ENCODE peak calls at places on chromosome X, in seven cellular contexts. C is ACHN; P is stimulated activated CD4-positive, alpha-beta T cell treated with anti-CD3 and anti-CD28 coated beads, Interleukin-12 subunit alpha, Interleukin-12 subunit beta, amount 100 ng/mL, for 24 hours; D is naive thymus-derived CD4-positive, alpha-beta T cell; B is HFF-Myc; M is EL; K is epithelial cell of esophagus. H is an unnamed sample.

GRCh38 chrX:41334866-41335589 is 1.1 kb downstream of the DDX3X start:
- DNase-seq in C (peak; percentile 31), P (peak; percentile 33), D (no peak), B (no peak), M (peak; percentile 42), K (peak; percentile 32), H (no peak)

GRCh38 chrX:94455782-94456181 is 781.8 kb downstream of the FAM133A start:
- DNase-seq in C (no peak), P (no peak), D (no peak), B (no peak), M (no peak), K (no peak), H (no peak)

GRCh38 chrX:40012800-40013682 is 84.7 kb downstream of the BCOR start:
- DNase-seq in C (peak; percentile 19), P (no peak), D (no peak), B (no peak), M (peak; percentile 61), K (peak; percentile 62), H (no peak)

GRCh38 chrX:126658447-126658846 is 105.8 kb upstream of the DCAF12L1 start:
- DNase-seq in C (peak; percentile 26), P (no peak), D (no peak), B (no peak), M (no peak), K (peak; percentile 0), H (no peak)

GRCh38 chrX:139196890-139197289 is 333.6 kb upstream of the F9 start:
- DNase-seq in C (no peak), P (no peak), D (no peak), B (no peak), M (no peak), K (no peak), H (no peak)

GRCh38 chrX:9992061-9992460 is 24.9 kb downstream of the CLDN34 start:
- DNase-seq in C (no peak), P (no peak), D (no peak), B (no peak), M (no peak), K (no peak), H (no peak)

GRCh38 chrX:135477576-135477975 is 42.9 kb upstream of the INTS6L start:
- DNase-seq in C (peak; percentile 57), P (no peak), D (peak; percentile 44), B (peak; percentile 33), M (peak; percentile 47), K (peak; percentile 77), H (no peak)

GRCh38 chrX:102976290-102976689 is 39.2 kb downstream of the RAB40AL start:
- DNase-seq in C (no peak), P (no peak), D (no peak), B (no peak), M (peak; percentile 64), K (peak; percentile 51), H (no peak)

GRCh38 chrX:79117078-79117477 is 27.4 kb upstream of the GPR174 start:
- DNase-seq in C (no peak), P (no peak), D (no peak), B (no peak), M (no peak), K (no peak), H (no peak)

GRCh38 chrX:153905481-153906095 is 1.1 kb downstream of the AVPR2 start:
- DNase-seq in C (no peak), P (no peak), D (no peak), B (no peak), M (no peak), K (no peak), H (no peak)

GRCh38 chrX:48957477-48957826 is at the start of gene OTUD5:
- DNase-seq in C (peak; percentile 52), P (peak; percentile 55), D (no peak), B (no peak), M (peak; percentile 62), K (no peak), H (no peak)

GRCh38 chrX:2640436-2641150 is 50.5 kb upstream of the CD99 start:
- DNase-seq in C (no peak), P (no peak), D (no peak), B (no peak), M (no peak), K (no peak), H (no peak)

GRCh38 chrX:119062750-119063374 is 9.9 kb upstream of the CT47C1 start:
- DNase-seq in C (no peak), P (no peak), D (no peak), B (no peak), M (no peak), K (peak; percentile 3), H (no peak)